ENCODE peak calls at places on chromosomes 4 and X, in six cellular contexts. U is H1, J is GM12891, S is K562, N is GM12878, H is HepG2. R is an unnamed sample.

GRCh38 chrX:120365320-120365719 is 3.4 kb downstream of the ATP1B4 start:
- DNase-seq in U (no peak), J (peak; percentile 2), S (peak; percentile 32), N (no peak), H (peak; percentile 6), R (peak; percentile 12)

GRCh38 chr4:139988863-139989765 is 164.9 kb downstream of the MAML3 start:
- DNase-seq in U (no peak), J (no peak), S (no peak), N (no peak), H (peak; percentile 16), R (no peak)

GRCh38 chrX:37998586-37999267 is 7.6 kb upstream of the SYTL5 start:
- DNase-seq in U (no peak), J (no peak), S (no peak), N (no peak), H (no peak), R (no peak)

GRCh38 chr4:72107456-72107855 is 75.7 kb downstream of the NPFFR2 start:
- DNase-seq in U (no peak), J (no peak), S (no peak), N (no peak), H (no peak), R (no peak)

GRCh38 chr4:145153181-145153903 is 27.0 kb downstream of the OTUD4 start:
- DNase-seq in U (no peak), J (no peak), S (no peak), N (no peak), H (no peak), R (no peak)

GRCh38 chr4:166324321-166324720 is 451.3 kb downstream of the TLL1 start:
- DNase-seq in U (no peak), J (no peak), S (no peak), N (no peak), H (peak; percentile 38), R (no peak)

GRCh38 chr4:128287159-128287870 is at the start of gene PGRMC2:
- DNase-seq in U (no peak), J (no peak), S (peak; percentile 29), N (no peak), H (no peak), R (peak; percentile 84)

GRCh38 chrX:40471965-40472648 is 108.7 kb upstream of the ATP6AP2 start:
- DNase-seq in U (no peak), J (no peak), S (no peak), N (peak; percentile 33), H (peak; percentile 35), R (no peak)

GRCh38 chrX:154738013-154738738 is 12.7 kb downstream of the GAB3 start:
- DNase-seq in U (no peak), J (no peak), S (no peak), N (no peak), H (no peak), R (no peak)

GRCh38 chr4:55170462-55170861 is 45.1 kb upstream of the KDR start:
- DNase-seq in U (no peak), J (no peak), S (no peak), N (no peak), H (no peak), R (no peak)

GRCh38 chr4:54668031-54668611 is 10.4 kb downstream of the KIT start:
- DNase-seq in U (no peak), J (no peak), S (no peak), N (no peak), H (no peak), R (no peak)

GRCh38 chrX:108270280-108270679 is 167.9 kb downstream of the COL4A6 start:
- DNase-seq in U (no peak), J (no peak), S (no peak), N (no peak), H (no peak), R (no peak)

GRCh38 chrX:97310373-97310772 is 426.7 kb downstream of the RPA4 start:
- DNase-seq in U (peak; percentile 29), J (no peak), S (no peak), N (no peak), H (no peak), R (no peak)

GRCh38 chrX:19609541-19609940 is 94.2 kb upstream of the MAP3K15 start:
- DNase-seq in U (no peak), J (no peak), S (no peak), N (no peak), H (no peak), R (no peak)

GRCh38 chr4:73127839-73128448 is 58.4 kb upstream of the COX18 start:
- DNase-seq in U (no peak), J (no peak), S (no peak), N (no peak), H (peak; percentile 9), R (no peak)

GRCh38 chr4:4555916-4556315 is 14.1 kb upstream of the STX18 start:
- DNase-seq in U (no peak), J (no peak), S (no peak), N (no peak), H (peak; percentile 63), R (no peak)

GRCh38 chr4:185054876-185055275 is 36.6 kb downstream of the HELT start:
- DNase-seq in U (no peak), J (no peak), S (no peak), N (no peak), H (no peak), R (no peak)

GRCh38 chr4:141307241-141307689 is 86.6 kb downstream of the ZNF330 start:
- DNase-seq in U (no peak), J (peak; percentile 29), S (peak; percentile 47), N (peak; percentile 95), H (peak; percentile 40), R (peak; percentile 30)

GRCh38 chrX:101079736-101080135 is 1.1 kb downstream of the TMEM35A start:
- DNase-seq in U (no peak), J (no peak), S (no peak), N (no peak), H (no peak), R (no peak)

GRCh38 chr4:101977096-101977495 is 186.6 kb downstream of the BANK1 start:
- DNase-seq in U (no peak), J (no peak), S (no peak), N (no peak), H (no peak), R (no peak)

GRCh38 chr4:161767116-161767515 is 396.7 kb downstream of the FSTL5 start:
- DNase-seq in U (no peak), J (no peak), S (no peak), N (no peak), H (no peak), R (no peak)

GRCh38 chrX:80876877-80877276 is 67.2 kb upstream of the BRWD3 start:
- DNase-seq in U (no peak), J (no peak), S (no peak), N (peak; percentile 1), H (peak; percentile 7), R (no peak)

GRCh38 chr4:188854451-188854850 is 715.2 kb downstream of the TRIML1 start:
- DNase-seq in U (no peak), J (no peak), S (no peak), N (no peak), H (no peak), R (no peak)

GRCh38 chr4:185811509-185812364 is at the start of gene SORBS2:
- DNase-seq in U (no peak), J (peak; percentile 37), S (no peak), N (peak; percentile 56), H (peak; percentile 81), R (peak; percentile 42)

GRCh38 chrX:111759676-111760075 is 78.7 kb downstream of the ALG13 start:
- DNase-seq in U (no peak), J (no peak), S (no peak), N (no peak), H (no peak), R (no peak)

GRCh38 chr4:48297447-48297846 is 27.8 kb upstream of the TEC start:
- DNase-seq in U (no peak), J (no peak), S (no peak), N (no peak), H (no peak), R (no peak)

GRCh38 chrX:153640045-153640686 is 6.8 kb upstream of the DUSP9 start:
- DNase-seq in U (no peak), J (no peak), S (peak; percentile 3), N (no peak), H (no peak), R (no peak)

GRCh38 chr4:164531336-164531735 is 222.6 kb upstream of the SMIM31 start:
- DNase-seq in U (no peak), J (no peak), S (no peak), N (no peak), H (no peak), R (no peak)

GRCh38 chr4:48137766-48138349 is 3.8 kb upstream of the TXK start:
- DNase-seq in U (no peak), J (no peak), S (no peak), N (no peak), H (no peak), R (no peak)

GRCh38 chr4:163697121-163697520 is 202.6 kb downstream of the TMA16 start:
- DNase-seq in U (no peak), J (no peak), S (no peak), N (no peak), H (no peak), R (no peak)

GRCh38 chr4:124913237-124913636 is 200.7 kb upstream of the ANKRD50 start:
- DNase-seq in U (no peak), J (no peak), S (no peak), N (no peak), H (no peak), R (no peak)
- TF ChIP-seq POLR2AphosphoS5 in U (no peak), J (no peak), S (no peak), N (no peak), H (no peak), R (no peak)

DNA sequence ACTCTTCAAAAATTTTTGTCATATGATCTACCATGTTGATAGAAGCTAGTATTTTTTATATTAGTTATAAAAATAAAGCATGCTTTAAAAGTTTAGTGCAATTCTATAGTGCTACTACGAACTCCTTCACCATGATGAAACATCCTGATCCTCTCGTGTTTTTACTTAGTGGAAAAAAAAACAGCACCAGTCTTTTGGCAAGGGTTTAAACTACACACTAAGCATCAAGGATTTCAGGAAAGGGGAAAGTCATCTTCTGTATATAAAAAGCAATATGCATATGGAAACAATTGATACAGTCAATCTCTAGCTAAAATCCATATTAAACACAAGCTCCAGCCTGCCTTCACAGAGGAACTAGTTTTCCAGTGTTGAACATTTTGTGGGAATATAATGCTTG is 18.7 kb downstream of the CHM start:
- DNase-seq in U (no peak), J (no peak), S (no peak), N (no peak), H (no peak), R (no peak)
- TF ChIP-seq TAF1 in U (no peak), J (no peak), S (no peak), N (no peak), H (no peak), R (no peak)

GRCh38 chr4:8158710-8159521 is at the start of gene ABLIM2:
- DNase-seq in U (peak; percentile 91), J (peak; percentile 98), S (peak; percentile 99), N (peak; percentile 87), H (peak; percentile 92), R (peak; percentile 95)
- TF ChIP-seq POLR2A in U (no peak), J (no peak), S (no peak), N (peak; percentile 81), H (peak; percentile 80), R (peak; percentile 52)

DNA sequence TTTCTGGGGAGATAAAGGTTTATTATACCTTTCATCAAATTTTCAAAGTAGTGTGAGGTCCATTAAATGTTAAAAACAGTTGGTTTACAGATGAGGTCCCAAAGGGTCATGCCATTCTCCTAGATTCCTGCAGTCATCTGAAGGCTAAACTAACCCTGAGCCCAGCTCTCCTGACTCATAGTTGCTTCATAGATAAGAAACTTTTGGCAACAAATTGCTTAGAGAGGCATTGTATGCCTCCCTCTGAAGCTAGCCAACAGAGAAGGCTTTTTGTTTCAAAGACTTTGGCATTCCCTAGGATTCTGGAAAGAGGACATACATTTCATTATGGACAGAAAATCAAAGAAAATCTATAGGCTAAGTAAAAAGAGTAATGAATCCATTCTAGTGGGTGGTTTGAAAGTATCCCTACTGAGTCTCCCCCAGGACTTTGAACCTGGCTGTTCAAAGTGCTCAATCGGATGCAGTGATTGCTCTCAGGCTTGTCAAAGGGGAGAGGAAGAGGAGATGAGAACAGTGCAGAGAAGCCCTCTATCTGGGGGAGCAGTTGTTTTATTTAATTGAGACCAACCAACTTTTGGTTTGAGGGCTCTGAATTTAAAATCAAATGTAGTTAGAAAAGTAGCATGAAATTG is 72.1 kb upstream of the ZNF518B start:
- DNase-seq in U (no peak), J (no peak), S (no peak), N (no peak), H (no peak), R (no peak)
- TF ChIP-seq POLR2AphosphoS5 in U (no peak), J (no peak), S (no peak), N (no peak), H (no peak), R (no peak)